ENCODE peak calls at places on chromosomes 16 and 17, in seven cellular contexts. D, I, P, Y, X, N and S are unnamed samples.

GRCh38 chr17:81904600-81905423 is 2.8 kb downstream of the NPB start:
- DNase-seq in N (no peak), X (no peak), D (no peak), I (no peak), P (no peak), Y (no peak), S (no peak)

GRCh38 chr16:71933913-71934696 is 38.8 kb downstream of the IST1 start:
- DNase-seq in N (no peak), P (no peak), D (no peak), X (no peak), I (no peak), Y (no peak), S (peak)

GRCh38 chr17:17783825-17784598 is 52.8 kb downstream of the SREBF1 start:
- DNase-seq in D (peak), Y (no peak), I (peak), X (no peak), N (peak), P (peak), S (peak)

GRCh38 chr17:78818932-78819331 is 21.7 kb downstream of the USP36 start:
- DNase-seq in D (no peak), P (no peak), X (no peak), I (no peak), N (no peak), Y (no peak), S (no peak)

GRCh38 chr17:81403040-81403467 is 7.8 kb downstream of the BAHCC1 start:
- DNase-seq in I (no peak), P (no peak), D (no peak), X (no peak), Y (no peak), N (no peak), S (no peak)

GRCh38 chr16:70380205-70380918 is 33.7 kb downstream of the DDX19A start:
- DNase-seq in P (peak), X (no peak), Y (peak), D (peak), N (peak), I (peak), S (peak)

GRCh38 chr17:55346658-55347057 is 75.0 kb downstream of the MMD start:
- DNase-seq in I (no peak), Y (no peak), D (no peak), P (no peak), N (no peak), X (no peak), S (no peak)

GRCh38 chr17:80939151-80940145 is 52.2 kb upstream of the CHMP6 start:
- DNase-seq in N (no peak), P (no peak), Y (no peak), I (no peak), X (no peak), D (no peak), S (no peak)

GRCh38 chr17:4715071-4715749 is 4.8 kb downstream of the ARRB2 start:
- DNase-seq in X (no peak), I (no peak), Y (no peak), P (no peak), N (no peak), D (no peak), S (no peak)

GRCh38 chr17:32609085-32609484 is 122.3 kb downstream of the CDK5R1 start:
- DNase-seq in I (no peak), X (no peak), N (peak), Y (peak), P (no peak), D (no peak), S (peak)

GRCh38 chr17:47762733-47763132 is 29.7 kb downstream of the TBX21 start:
- DNase-seq in P (no peak), D (no peak), X (no peak), N (no peak), Y (no peak), I (peak), S (no peak)

GRCh38 chr17:58317421-58318064 is 11.1 kb downstream of the TSPOAP1 start:
- DNase-seq in I (no peak), N (peak), Y (peak), X (no peak), D (no peak), P (peak), S (peak)

GRCh38 chr16:64469351-64469750 is 652.5 kb downstream of the CDH11 start:
- DNase-seq in X (no peak), N (no peak), P (no peak), Y (no peak), D (no peak), I (no peak), S (no peak)

GRCh38 chr17:50947844-50948514 is 81.8 kb upstream of the TOB1 start:
- DNase-seq in N (peak), D (no peak), Y (peak), I (no peak), P (no peak), X (no peak), S (no peak)

GRCh38 chr17:21756856-21757619 is 64.7 kb downstream of the KCNJ18 start:
- DNase-seq in X (no peak), Y (peak), N (no peak), D (no peak), P (no peak), I (no peak), S (no peak)